ENCODE peak calls at places on chromosomes 13 and 19, in four cellular contexts. J is pancreas, Q is thoracic aorta, K is GM23338. R is an unnamed sample.

GRCh38 chr19:46766569-46767317 is 20.5 kb upstream of the STRN4 start:
- DNase-seq in J (peak; percentile 30), Q (no peak), K (peak; percentile 89), R (no peak)

GRCh38 chr13:99995503-99996176 is 14.1 kb downstream of the ZIC2 start:
- DNase-seq in J (no peak), Q (no peak), K (peak; percentile 74), R (no peak)

GRCh38 chr13:111474136-111475002 is 153.9 kb downstream of the TEX29 start:
- DNase-seq in J (no peak), Q (no peak), K (peak; percentile 84), R (no peak)

GRCh38 chr13:19587635-19588300 is 26.4 kb upstream of the TPTE2 start:
- DNase-seq in J (peak; percentile 21), Q (no peak), K (peak; percentile 62), R (no peak)

GRCh38 chr19:31715249-31715944 is 366.2 kb upstream of the TSHZ3 start:
- DNase-seq in J (no peak), Q (no peak), K (peak; percentile 11), R (no peak)

GRCh38 chr13:25037057-25037813 is 58.7 kb upstream of the PABPC3 start:
- DNase-seq in J (peak; percentile 34), Q (no peak), K (peak; percentile 90), R (no peak)

GRCh38 chr13:114310961-114311360 is 3.3 kb upstream of the CHAMP1 start:
- DNase-seq in J (no peak), Q (no peak), K (no peak), R (no peak)

GRCh38 chr19:38743394-38744297 is 628 bp downstream of the CAPN12 start:
- DNase-seq in J (no peak), Q (no peak), K (peak; percentile 18), R (no peak)

GRCh38 chr13:106376411-106377112 is 158.9 kb downstream of the EFNB2 start:
- DNase-seq in J (no peak), Q (no peak), K (peak; percentile 30), R (no peak)

GRCh38 chr13:46295531-46296464 is 84.1 kb downstream of the LRRC63 start:
- DNase-seq in J (peak; percentile 26), Q (no peak), K (no peak), R (peak; percentile 24)

GRCh38 chr13:83215627-83216026 is 666.6 kb downstream of the SLITRK1 start:
- DNase-seq in J (no peak), Q (no peak), K (no peak), R (no peak)

GRCh38 chr19:33241091-33241529 is 15.5 kb upstream of the SLC7A10 start:
- DNase-seq in J (no peak), Q (no peak), K (no peak), R (no peak)

GRCh38 chr13:27953671-27954405 is 15.3 kb downstream of the CDX2 start:
- DNase-seq in J (peak; percentile 81), Q (no peak), K (peak; percentile 92), R (peak; percentile 22)

GRCh38 chr13:39835253-39835652 is 179.8 kb downstream of the COG6 start:
- DNase-seq in J (no peak), Q (no peak), K (no peak), R (no peak)

GRCh38 chr19:17405250-17406038 is at the start of gene BST2:
- DNase-seq in J (no peak), Q (peak; percentile 20), K (peak; percentile 78), R (peak; percentile 28)

GRCh38 chr13:29589234-29589633 is 6.3 kb downstream of the SLC7A1 start:
- DNase-seq in J (no peak), Q (no peak), K (no peak), R (no peak)

GRCh38 chr19:12838893-12839656 is 760 bp downstream of the MAST1 start:
- DNase-seq in J (no peak), Q (no peak), K (no peak), R (no peak)

GRCh38 chr19:55454787-55455243 is 6.6 kb downstream of the ISOC2 start:
- DNase-seq in J (no peak), Q (no peak), K (peak; percentile 85), R (no peak)

GRCh38 chr13:73323615-73324014 is 264.8 kb downstream of the KLF5 start:
- DNase-seq in J (no peak), Q (no peak), K (no peak), R (no peak)

GRCh38 chr13:45521292-45521691 is 56.6 kb downstream of the COG3 start:
- DNase-seq in J (no peak), Q (no peak), K (no peak), R (no peak)

GRCh38 chr13:45849408-45849807 is 2.1 kb downstream of the SIAH3 start:
- DNase-seq in J (no peak), Q (no peak), K (no peak), R (no peak)

GRCh38 chr19:21143846-21144245 is 2.0 kb downstream of the ZNF431 start:
- DNase-seq in J (no peak), Q (no peak), K (no peak), R (no peak)

GRCh38 chr19:1360818-1361461 is 22.8 kb upstream of the NDUFS7 start:
- DNase-seq in J (peak; percentile 55), Q (no peak), K (no peak), R (no peak)

GRCh38 chr19:39795001-39795400 is 16.3 kb downstream of the LEUTX start:
- DNase-seq in J (no peak), Q (no peak), K (no peak), R (no peak)

GRCh38 chr19:32387701-32388392 is 17.7 kb upstream of the DPY19L3 start:
- DNase-seq in J (no peak), Q (no peak), K (no peak), R (no peak)

GRCh38 chr19:17488593-17489391 is 18.5 kb downstream of the SLC27A1 start:
- DNase-seq in J (peak; percentile 92), Q (no peak), K (peak; percentile 99), R (no peak)

GRCh38 chr13:99085139-99085845 is 107.4 kb upstream of the DOCK9 start:
- DNase-seq in J (peak; percentile 21), Q (no peak), K (peak; percentile 55), R (no peak)

DNA sequence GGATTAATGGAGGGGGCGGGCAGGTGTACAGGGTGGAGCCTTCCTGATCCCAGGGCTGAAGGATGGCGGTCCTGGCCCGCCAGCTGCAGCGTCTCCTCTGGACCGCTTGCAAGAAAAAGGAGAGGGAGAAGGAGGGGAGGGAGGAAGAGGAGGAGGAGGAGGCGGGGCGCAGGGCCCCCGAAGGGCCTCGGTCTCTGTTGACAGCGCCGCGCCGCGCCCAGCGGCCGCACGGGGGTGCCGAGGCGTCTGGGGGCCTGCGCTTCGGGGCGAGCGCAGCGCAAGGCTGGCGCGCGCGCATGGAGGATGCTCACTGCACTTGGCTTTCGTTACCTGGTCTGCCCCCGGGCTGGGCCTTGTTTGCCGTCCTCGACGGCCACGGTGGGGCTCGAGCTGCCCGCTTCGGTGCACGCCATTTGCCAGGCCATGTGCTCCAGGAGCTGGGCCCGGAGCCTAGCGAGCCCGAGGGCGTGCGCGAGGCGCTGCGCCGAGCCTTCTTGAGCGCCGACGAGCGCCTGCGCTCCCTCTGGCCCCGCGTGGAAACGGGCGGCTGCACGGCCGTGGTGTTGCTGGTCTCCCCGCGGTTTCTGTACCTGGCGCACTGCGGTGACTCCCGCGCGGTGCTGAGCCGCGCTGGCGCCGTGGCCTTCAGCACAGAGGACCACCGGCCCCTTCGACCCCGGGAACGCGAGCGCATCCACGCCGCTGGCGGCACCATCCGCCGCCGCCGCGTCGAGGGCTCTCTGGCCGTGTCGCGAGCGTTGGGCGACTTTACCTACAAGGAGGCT is at the start of gene PPM1N:
- DNase-seq in J (no peak), Q (no peak), K (peak; percentile 87), R (no peak)
- TF ChIP-seq CTCF in J (no peak), Q (no peak), K (no peak), R (no peak)

GRCh38 chr19:7333198-7334118 is 15.3 kb upstream of the ARHGEF18 start:
- DNase-seq in J (no peak), Q (no peak), K (no peak), R (no peak)

GRCh38 chr19:7336321-7336973 is 12.3 kb upstream of the ARHGEF18 start:
- DNase-seq in J (no peak), Q (no peak), K (no peak), R (no peak)

GRCh38 chr19:7342143-7342542 is 6.6 kb upstream of the ARHGEF18 start:
- DNase-seq in J (no peak), Q (no peak), K (no peak), R (no peak)

GRCh38 chr19:7340959-7341837 is 7.5 kb upstream of the ARHGEF18 start:
- DNase-seq in J (peak; percentile 66), Q (peak; percentile 34), K (peak; percentile 94), R (peak; percentile 57)

DNA sequence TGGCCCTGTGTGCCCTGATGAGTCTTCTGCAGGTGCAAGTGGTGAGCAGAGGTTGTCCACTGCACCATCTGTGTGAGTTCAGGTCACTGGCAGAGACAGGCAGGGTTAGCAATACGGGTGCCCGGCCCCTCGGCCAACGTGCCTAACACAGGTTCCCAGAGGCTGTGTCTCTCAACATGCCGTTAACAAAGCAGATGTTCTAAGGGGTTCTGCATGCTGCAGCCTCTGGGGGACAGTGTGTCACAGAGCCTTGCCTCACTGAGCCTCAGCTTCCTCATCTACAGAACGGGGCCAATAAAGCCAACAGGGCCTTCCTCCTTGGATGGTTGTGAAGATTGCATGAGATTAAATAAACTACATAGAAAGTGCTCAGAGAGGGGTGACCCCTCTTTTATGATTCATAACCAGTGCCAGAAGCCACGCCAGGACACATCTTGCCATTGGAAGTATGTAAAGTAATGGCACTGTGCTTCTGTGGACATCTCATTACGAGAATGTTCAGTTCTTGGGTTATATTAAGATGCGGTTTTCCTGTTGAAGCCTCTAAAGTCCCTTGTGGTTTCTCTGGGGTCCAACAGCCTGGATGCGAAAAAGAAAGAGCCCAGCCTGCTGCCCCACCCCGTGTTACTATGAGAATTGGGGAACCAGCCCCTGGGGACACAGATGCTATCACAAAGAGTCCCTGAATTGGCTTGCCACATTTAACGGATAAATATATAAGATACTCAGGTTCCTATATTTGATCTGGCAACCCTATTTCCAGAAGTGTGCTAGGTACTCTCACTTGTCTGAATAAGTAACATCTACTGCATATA is 11.2 kb upstream of the ARHGEF18 start:
- DNase-seq in J (no peak), Q (no peak), K (no peak), R (no peak)
- H3K4me3 ChIP-seq in J (no peak overlapping the region), Q (no peak overlapping the region), K (no peak overlapping the region), R (no peak overlapping the region)

DNA sequence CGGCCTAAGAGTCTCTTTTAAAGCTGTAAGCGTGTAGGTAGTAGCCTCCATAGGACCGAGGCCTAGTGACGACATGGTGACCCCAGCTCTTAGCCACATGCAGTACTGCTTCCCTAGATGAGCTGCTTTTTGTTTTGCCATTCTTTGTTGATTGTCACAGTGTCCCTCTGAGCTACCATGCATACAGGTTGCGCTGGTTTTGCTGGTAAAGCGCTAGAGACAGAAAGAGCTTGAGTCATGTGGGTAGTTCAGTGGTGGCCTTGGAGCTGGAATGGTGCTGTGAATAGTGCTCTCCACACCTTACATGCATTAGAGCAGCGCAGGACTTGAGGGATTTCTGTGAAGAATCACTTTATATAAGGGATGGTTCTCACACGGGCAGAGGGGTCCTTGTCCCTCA is 5.1 kb downstream of the HNRNPM start:
- DNase-seq in J (no peak), Q (no peak), K (peak; percentile 59), R (no peak)
- H3K4me1 ChIP-seq in J (peaks cover 64% of the 10 kb centered on the region), Q (peaks cover 72% of the 10 kb centered on the region), K (peaks cover 69% of the 10 kb centered on the region), R (peaks cover 87% of the 10 kb centered on the region)

DNA sequence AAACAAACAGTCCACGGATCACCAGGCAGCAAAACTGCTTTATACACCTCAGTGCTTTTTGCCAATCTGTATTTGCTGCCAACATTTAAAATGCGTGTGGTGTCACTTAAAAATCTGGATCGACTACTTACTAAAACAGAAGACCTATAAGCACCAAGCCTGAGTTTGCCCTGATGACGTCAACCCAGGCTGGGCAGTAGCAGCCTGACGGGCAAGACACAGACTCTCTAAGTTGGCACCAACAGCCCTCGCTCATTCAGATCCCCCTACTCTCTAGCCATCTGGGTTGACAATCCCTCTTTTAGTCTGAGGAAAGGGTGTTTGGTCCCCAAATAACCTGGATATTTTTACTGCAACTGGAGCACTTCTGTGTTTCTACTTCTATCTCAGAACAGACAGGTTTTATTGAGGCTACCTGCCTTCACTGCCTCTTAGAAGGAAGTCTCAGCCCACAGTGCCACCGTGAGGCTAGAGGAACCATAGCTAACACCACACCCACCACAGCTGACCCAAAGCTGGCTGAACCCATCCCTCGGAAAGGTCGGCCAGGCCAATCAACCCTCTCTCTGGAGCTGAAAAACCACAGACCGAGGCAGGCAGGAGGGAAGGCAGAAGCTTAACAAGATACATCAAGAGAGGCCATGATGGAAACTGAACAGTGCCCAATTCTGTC is 6.9 kb downstream of the SUGP2 start:
- DNase-seq in J (no peak), Q (no peak), K (peak; percentile 27), R (no peak)
- TF ChIP-seq CTCF in J (no peak), Q (no peak), K (no peak), R (no peak)

R was measured in gastrocnemius medialis.